ENCODE peak calls at places on chromosomes 7 and 10, in five cellular contexts. B, F, T, H and Q are unnamed samples.

GRCh38 chr10:47409171-47409865 is 25.2 kb upstream of the ZNF488 start:
- DNase-seq in B (peak; percentile 58), T (no peak), H (no peak), F (no peak), Q (no peak)

GRCh38 chr7:95476072-95476845 is 9.5 kb upstream of the ASB4 start:
- DNase-seq in B (no peak), T (no peak), F (no peak), H (no peak), Q (no peak)

GRCh38 chr7:4479367-4480039 is 202.6 kb upstream of the FOXK1 start:
- DNase-seq in B (peak; percentile 51), H (no peak), F (peak; percentile 31), T (peak; percentile 44), Q (peak; percentile 19)

GRCh38 chr10:27794157-27794556 is 48.5 kb upstream of the MKX start:
- DNase-seq in F (peak; percentile 33), T (no peak), B (no peak), H (no peak), Q (no peak)

GRCh38 chr7:93861325-93861949 is 29.1 kb downstream of the TFPI2 start:
- DNase-seq in T (no peak), F (no peak), H (no peak), B (peak; percentile 3), Q (no peak)

GRCh38 chr10:80684217-80684616 is 146.5 kb downstream of the SH2D4B start:
- DNase-seq in B (peak; percentile 76), T (no peak), H (no peak), F (peak; percentile 6), Q (no peak)

GRCh38 chr10:71799785-71800453 is 26.6 kb upstream of the VSIR start:
- DNase-seq in H (no peak), B (no peak), F (no peak), T (no peak), Q (peak; percentile 13)

GRCh38 chr10:86287966-86288579 is 78.5 kb downstream of the GRID1 start:
- DNase-seq in B (peak; percentile 28), F (no peak), T (no peak), H (no peak), Q (no peak)

GRCh38 chr10:90930070-90930837 is 9.4 kb upstream of the ANKRD1 start:
- DNase-seq in B (no peak), H (peak; percentile 81), F (peak; percentile 77), T (peak; percentile 89), Q (no peak)

GRCh38 chr7:636396-636795 is 90.1 kb upstream of the DNAAF5 start:
- DNase-seq in H (no peak), F (no peak), T (peak; percentile 23), B (no peak), Q (no peak)
- TF ChIP-seq CTCF in H (peak; percentile 60), F (no peak), T (no peak), B (no peak), Q (peak; percentile 52)

DNA sequence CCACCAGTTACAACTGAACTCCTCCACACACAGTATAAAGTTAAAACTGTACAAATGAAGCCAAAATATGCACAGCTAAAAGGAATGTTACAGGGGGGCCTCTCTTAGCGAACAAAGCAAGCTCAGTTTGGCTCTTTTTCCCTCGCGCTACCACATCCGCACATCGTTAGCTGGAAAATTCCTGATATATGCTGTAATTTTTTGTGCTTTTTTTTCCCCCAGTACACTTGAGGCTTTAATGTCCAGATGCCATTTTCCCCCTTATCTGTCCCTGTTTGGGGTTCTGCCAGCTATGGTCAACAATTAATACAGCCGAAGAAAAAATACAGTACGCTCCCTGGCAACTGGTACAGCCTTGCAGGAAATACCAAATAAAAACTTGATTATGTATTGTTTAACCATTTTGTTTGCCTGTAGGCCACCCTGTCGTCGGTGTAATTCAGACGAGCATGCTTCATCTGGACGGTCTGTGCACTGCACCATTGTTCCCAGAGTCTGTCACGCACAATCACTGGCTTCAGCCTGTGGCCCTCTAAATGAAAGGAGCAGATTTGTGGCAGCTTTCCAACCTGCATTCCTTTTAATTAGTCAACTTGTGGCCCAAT is 108.1 kb upstream of the FAM133B start:
- DNase-seq in B (no peak), H (peak; percentile 81), F (peak; percentile 77), T (peak; percentile 98), Q (peak; percentile 53)
- TF ChIP-seq CTCF in B (no peak), H (peak; percentile 30), F (no peak), T (no peak), Q (peak; percentile 21)

DNA sequence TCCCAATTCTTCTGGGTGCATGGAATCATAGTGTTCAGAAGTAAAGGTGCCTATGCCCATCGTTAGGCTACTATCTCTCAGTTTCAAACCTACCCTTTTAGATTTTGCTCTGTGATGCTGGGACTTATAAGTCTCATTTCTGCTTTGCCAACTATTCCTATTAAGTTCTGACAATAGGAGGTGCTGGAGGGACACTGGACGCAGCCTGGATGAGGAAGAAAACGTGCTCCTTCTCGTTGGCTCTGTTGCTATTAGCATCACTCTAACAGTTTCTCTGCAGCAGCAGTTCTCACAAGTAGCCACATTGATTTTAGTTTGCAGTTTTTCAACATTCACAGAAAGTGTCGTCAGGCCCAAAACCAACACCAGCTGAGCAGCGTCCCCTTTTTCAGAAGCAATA is 72.4 kb downstream of the ABCC2 start:
- DNase-seq in B (peak; percentile 20), H (peak; percentile 41), T (peak; percentile 73), F (peak; percentile 80), Q (no peak)
- TF ChIP-seq CTCF in B (peak; percentile 57), H (peak; percentile 75), T (peak; percentile 73), F (peak; percentile 74), Q (peak; percentile 43)

GRCh38 chr10:104767282-104767681 is 126.2 kb downstream of the SORCS3 start:
- DNase-seq in H (no peak), B (no peak), T (no peak), F (no peak), Q (no peak)

GRCh38 chr10:104762793-104763192 is 121.7 kb downstream of the SORCS3 start:
- DNase-seq in T (no peak), B (no peak), F (no peak), H (no peak), Q (no peak)

GRCh38 chr10:104766341-104766740 is 125.3 kb downstream of the SORCS3 start:
- DNase-seq in T (peak; percentile 24), H (no peak), B (no peak), F (peak; percentile 55), Q (peak; percentile 64)

GRCh38 chr10:104767745-104768144 is 126.7 kb downstream of the SORCS3 start:
- DNase-seq in T (no peak), H (no peak), F (no peak), B (no peak), Q (no peak)
- TF ChIP-seq CTCF in T (no peak), H (no peak), F (no peak), B (no peak), Q (peak; percentile 45)

GRCh38 chr10:104208730-104209129 is 23.4 kb downstream of the CFAP43 start:
- DNase-seq in F (peak; percentile 32), H (no peak), B (no peak), T (no peak), Q (no peak)

GRCh38 chr10:104209575-104210198 is 22.5 kb downstream of the CFAP43 start:
- DNase-seq in T (peak; percentile 18), B (peak; percentile 31), H (no peak), F (peak; percentile 50), Q (no peak)
- TF ChIP-seq CTCF in T (peak; percentile 70), B (peak; percentile 79), H (peak; percentile 65), F (peak; percentile 65), Q (peak; percentile 79)

GRCh38 chr10:4889959-4890358 is 64.0 kb downstream of the AKR1E2 start:
- DNase-seq in T (no peak), B (no peak), F (no peak), H (no peak), Q (no peak)
- TF ChIP-seq CTCF in T (no peak), B (no peak), F (no peak), H (no peak), Q (no peak)

GRCh38 chr10:133257489-133258065 is 19.1 kb downstream of the ADAM8 start:
- DNase-seq in B (no peak), F (peak; percentile 36), T (peak; percentile 32), H (no peak), Q (no peak)
- TF ChIP-seq CTCF in B (peak; percentile 56), F (peak; percentile 27), T (peak; percentile 39), H (peak; percentile 68), Q (peak; percentile 53)